ENCODE peak calls at places on chromosomes 2 and 18, in ten cellular contexts. Q is fibroblast of the aortic adventitia, O is epithelial cell of proximal tubule, R is thyroid gland, S is Panc1, D is GM06990, B is DND-41, N is H7, V is endodermal cell, P is WERI-Rb-1. K is an unnamed sample.

GRCh38 chr2:127420039-127420864 is 2.0 kb downstream of the PROC start:
- DNase-seq in Q (no peak), O (no peak), R (no peak), S (no peak), D (no peak), B (no peak), N (no peak), V (no peak), P (no peak), K (no peak)

GRCh38 chr2:130375291-130376266 is 19.7 kb downstream of the PTPN18 start:
- DNase-seq in Q (no peak), O (no peak), R (no peak), S (no peak), D (no peak), B (no peak), N (no peak), V (no peak), P (no peak), K (peak; percentile 36)

GRCh38 chr18:35571138-35571537 is 10.4 kb upstream of the GALNT1 start:
- DNase-seq in Q (no peak), O (no peak), R (no peak), S (no peak), D (no peak), B (no peak), N (no peak), V (no peak), P (no peak), K (no peak)

GRCh38 chr2:85243101-85244072 is 84.4 kb downstream of the TGOLN2 start:
- DNase-seq in Q (no peak), O (no peak), R (peak; percentile 49), S (no peak), D (no peak), B (peak; percentile 33), N (peak; percentile 81), V (peak; percentile 91), P (peak; percentile 67), K (no peak)

GRCh38 chr2:142825861-142826260 is 51.6 kb upstream of the KYNU start:
- DNase-seq in Q (peak; percentile 35), O (no peak), R (no peak), S (no peak), D (no peak), B (no peak), N (no peak), V (no peak), P (no peak), K (peak; percentile 17)

GRCh38 chr18:74834424-74835309 is 237.0 kb downstream of the ZNF407 start:
- DNase-seq in Q (peak; percentile 6), O (no peak), R (no peak), S (no peak), D (no peak), B (no peak), N (no peak), V (peak; percentile 49), P (no peak), K (no peak)

GRCh38 chr2:104568247-104568646 is 285.7 kb upstream of the POU3F3 start:
- DNase-seq in Q (no peak), O (no peak), R (no peak), S (no peak), D (no peak), B (no peak), N (no peak), V (no peak), P (no peak), K (no peak)

GRCh38 chr2:31137211-31138036 is 816 bp downstream of the GALNT14 start:
- DNase-seq in Q (no peak), O (no peak), R (peak; percentile 3), S (no peak), D (peak; percentile 28), B (peak; percentile 50), N (peak; percentile 87), V (peak; percentile 73), P (peak; percentile 33), K (no peak)

GRCh38 chr2:109333414-109334194 is 204.6 kb downstream of the SH3RF3 start:
- DNase-seq in Q (peak; percentile 30), O (no peak), R (no peak), S (no peak), D (no peak), B (no peak), N (peak; percentile 63), V (peak; percentile 69), P (no peak), K (peak; percentile 35)

GRCh38 chr2:12719400-12720104 is 2.8 kb downstream of the TRIB2 start:
- DNase-seq in Q (peak; percentile 87), O (no peak), R (no peak), S (no peak), D (no peak), B (no peak), N (no peak), V (no peak), P (no peak), K (peak; percentile 70)

GRCh38 chr2:35871672-35872071 is 483.9 kb upstream of the CRIM1 start:
- DNase-seq in Q (no peak), O (no peak), R (no peak), S (no peak), D (no peak), B (no peak), N (peak; percentile 13), V (peak; percentile 53), P (peak; percentile 9), K (no peak)

GRCh38 chr2:112954364-112954763 is 23.4 kb upstream of the IL36G start:
- DNase-seq in Q (no peak), O (no peak), R (no peak), S (no peak), D (no peak), B (no peak), N (no peak), V (no peak), P (no peak), K (no peak)

GRCh38 chr2:24327988-24328387 is 32.3 kb downstream of the ITSN2 start:
- DNase-seq in Q (no peak), O (no peak), R (peak; percentile 30), S (no peak), D (no peak), B (no peak), N (no peak), V (no peak), P (no peak), K (no peak)

GRCh38 chr2:96608459-96609455 is 29.4 kb downstream of the KANSL3 start:
- DNase-seq in Q (no peak), O (peak; percentile 82), R (no peak), S (peak; percentile 22), D (no peak), B (no peak), N (no peak), V (no peak), P (no peak), K (peak; percentile 62)

GRCh38 chr2:219362524-219363164 is 25.1 kb downstream of the DNPEP start:
- DNase-seq in Q (peak; percentile 98), O (peak; percentile 15), R (peak; percentile 17), S (no peak), D (no peak), B (no peak), N (no peak), V (no peak), P (no peak), K (peak; percentile 85)

DNA sequence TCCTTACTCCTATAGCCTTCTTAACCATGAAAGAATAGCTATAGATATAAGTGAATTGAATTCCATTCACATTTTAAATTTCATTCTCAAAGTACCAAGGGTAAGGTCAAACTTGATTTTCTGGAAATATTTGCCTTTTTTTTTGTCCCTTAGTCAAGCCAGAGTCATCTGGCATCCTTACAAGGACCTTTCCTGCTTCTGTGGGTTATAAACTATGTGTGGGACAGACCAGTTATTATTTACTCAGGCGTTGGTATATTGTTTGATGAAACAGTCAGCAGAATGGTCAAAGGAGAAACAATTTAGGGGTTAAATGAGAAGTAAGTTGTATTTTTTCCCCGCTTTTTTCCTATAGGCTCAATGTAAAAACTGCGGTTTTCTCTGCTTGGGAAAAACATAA is 1103.2 kb upstream of the ZEB2 start:
- DNase-seq in Q (peak; percentile 67), O (no peak), R (no peak), S (no peak), D (no peak), B (no peak), N (no peak), V (no peak), P (no peak), K (no peak)
- H3K4me3 ChIP-seq in Q (no peak overlapping the region), O (no peak overlapping the region), R (no peak overlapping the region), S (no peak overlapping the region), D (no peak overlapping the region), B (no peak overlapping the region), N (no peak overlapping the region), V (no peak overlapping the region), P (no peak overlapping the region), K (no peak overlapping the region)

GRCh38 chr2:159713691-159714585 is 1.6 kb downstream of the MARCHF7 start:
- DNase-seq in Q (peak; percentile 54), O (no peak), R (no peak), S (no peak), D (no peak), B (no peak), N (no peak), V (no peak), P (no peak), K (peak; percentile 74)
- H3K4me3 ChIP-seq in Q (peak overlapping the region; percentile 97), O (peak overlapping the region; percentile 95), R (peak overlapping the region; percentile 99), S (peak overlapping the region; percentile 72), D (peak overlapping the region; percentile 99), B (peak overlapping the region; percentile 85), N (peak overlapping the region; percentile 94), V (peak overlapping the region; percentile 100), P (peak overlapping the region; percentile 78), K (peak overlapping the region; percentile 91)

GRCh38 chr2:231037731-231038482 is 584 bp downstream of the C2orf72 start:
- DNase-seq in Q (no peak), O (no peak), R (no peak), S (no peak), D (no peak), B (no peak), N (peak; percentile 88), V (peak; percentile 71), P (peak; percentile 47), K (no peak)
- H3K4me3 ChIP-seq in Q (peak overlapping the region; percentile 17), O (peak overlapping the region; percentile 8), R (no peak overlapping the region), S (peak overlapping the region; percentile 42), D (no peak overlapping the region), B (no peak overlapping the region), N (peak overlapping the region; percentile 51), V (peak overlapping the region; percentile 69), P (peak overlapping the region; percentile 69), K (no peak overlapping the region)

GRCh38 chr2:157559461-157559860 is 69.2 kb downstream of the ACVR1C start:
- DNase-seq in Q (no peak), O (no peak), R (no peak), S (no peak), D (no peak), B (no peak), N (peak; percentile 43), V (peak; percentile 65), P (no peak), K (no peak)

GRCh38 chr2:157557770-157558169 is 70.9 kb downstream of the ACVR1C start:
- DNase-seq in Q (no peak), O (no peak), R (no peak), S (no peak), D (no peak), B (no peak), N (no peak), V (no peak), P (no peak), K (no peak)

GRCh38 chr2:157559890-157560289 is 68.8 kb downstream of the ACVR1C start:
- DNase-seq in Q (no peak), O (no peak), R (no peak), S (no peak), D (no peak), B (no peak), N (no peak), V (no peak), P (no peak), K (no peak)

DNA sequence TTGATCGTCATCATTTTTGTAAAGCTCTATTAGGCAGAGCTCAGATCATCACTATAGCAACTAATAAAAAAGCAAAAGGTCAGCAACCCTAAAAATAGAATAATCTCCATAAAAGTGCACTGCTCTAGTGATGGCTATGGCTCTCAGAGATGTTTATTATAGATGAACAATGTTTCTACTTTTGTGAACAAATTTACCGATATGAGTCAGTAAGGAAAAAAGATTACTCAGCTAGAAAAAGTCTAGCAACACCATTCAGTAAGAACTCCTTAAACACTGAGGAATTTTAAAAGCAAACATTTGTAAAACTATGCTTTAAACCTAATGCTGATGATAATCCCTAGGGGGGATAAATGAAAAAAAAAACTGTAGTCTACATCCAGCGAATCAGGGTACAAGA is 69.6 kb downstream of the ACVR1C start:
- DNase-seq in Q (no peak), O (no peak), R (no peak), S (no peak), D (no peak), B (no peak), N (no peak), V (no peak), P (no peak), K (no peak)
- H3K4me3 ChIP-seq in Q (no peak overlapping the region), O (no peak overlapping the region), R (no peak overlapping the region), S (no peak overlapping the region), D (no peak overlapping the region), B (no peak overlapping the region), N (no peak overlapping the region), V (peak overlapping the region; percentile 56), P (no peak overlapping the region), K (no peak overlapping the region)